ENCODE peak calls at places on chromosomes 5 and 9, in seven cellular contexts. X is progenitor cell of endocrine pancreas, O is WTC11, L is Calu3, Z is astrocyte of the spinal cord, C is fibroblast of lung, A is cardiac fibroblast. G is an unnamed sample.

GRCh38 chr9:6944896-6945295 is 187.1 kb downstream of the KDM4C start:
- DNase-seq in Z (peak; percentile 43), O (no peak), L (no peak), X (no peak), C (peak; percentile 89), A (no peak), G (no peak)

GRCh38 chr5:177099422-177100093 is 12.8 kb downstream of the FGFR4 start:
- DNase-seq in C (no peak), A (no peak), L (no peak), Z (no peak), X (no peak), O (peak; percentile 56), G (no peak)

GRCh38 chr5:43428034-43428712 is 16.0 kb upstream of the CCL28 start:
- DNase-seq in L (no peak), X (no peak), C (peak; percentile 85), O (no peak), Z (peak; percentile 19), A (peak; percentile 29), G (no peak)

GRCh38 chr5:1190915-1191314 is 10.5 kb upstream of the SLC6A19 start:
- DNase-seq in C (no peak), X (no peak), O (no peak), L (no peak), A (no peak), Z (no peak), G (no peak)

GRCh38 chr5:31963961-31964360 is 210.2 kb downstream of the GOLPH3 start:
- DNase-seq in Z (no peak), X (no peak), C (no peak), L (no peak), A (no peak), O (no peak), G (no peak)

GRCh38 chr5:100889165-100889564 is 13.9 kb downstream of the ST8SIA4 start:
- DNase-seq in O (no peak), X (no peak), L (no peak), Z (no peak), A (no peak), C (no peak), G (no peak)

GRCh38 chr5:145801195-145801594 is 33.9 kb downstream of the PRELID2 start:
- DNase-seq in O (no peak), L (no peak), X (no peak), C (no peak), A (no peak), Z (no peak), G (no peak)

GRCh38 chr5:27311544-27311943 is 273.2 kb upstream of the CDH9 start:
- DNase-seq in O (no peak), A (peak; percentile 32), C (peak; percentile 61), X (no peak), L (no peak), Z (peak; percentile 15), G (no peak)

GRCh38 chr5:74903165-74903787 is 37.1 kb upstream of the FAM169A start:
- DNase-seq in L (peak; percentile 87), O (peak; percentile 84), X (peak; percentile 51), Z (no peak), C (no peak), A (no peak), G (peak; percentile 55)

GRCh38 chr5:125277494-125278154 is 531.2 kb upstream of the ZNF608 start:
- DNase-seq in X (no peak), C (peak; percentile 96), L (peak; percentile 50), O (no peak), A (peak; percentile 54), Z (peak; percentile 94), G (no peak)

GRCh38 chr5:116944171-116944570 is 369.5 kb upstream of the SEMA6A start:
- DNase-seq in L (peak; percentile 6), Z (no peak), A (no peak), C (peak; percentile 5), X (no peak), O (peak; percentile 21), G (no peak)

GRCh38 chr5:149221326-149221725 is 50.3 kb upstream of the AFAP1L1 start:
- DNase-seq in O (no peak), L (no peak), C (peak; percentile 74), X (no peak), Z (peak; percentile 68), A (peak; percentile 60), G (no peak)

GRCh38 chr5:98935206-98935605 is 6.4 kb upstream of the CHD1 start:
- DNase-seq in X (no peak), O (no peak), L (no peak), Z (peak; percentile 43), C (peak; percentile 59), A (no peak), G (no peak)

GRCh38 chr9:89978185-89978584 is 373.4 kb downstream of the GADD45G start:
- DNase-seq in C (no peak), L (no peak), A (peak; percentile 16), Z (peak; percentile 22), X (no peak), O (no peak), G (no peak)

GRCh38 chr5:99141534-99142135 is 212.8 kb upstream of the CHD1 start:
- DNase-seq in X (no peak), C (peak; percentile 4), Z (no peak), O (no peak), L (no peak), A (no peak), G (no peak)

GRCh38 chr5:133271606-133272005 is 219.8 kb downstream of the HSPA4 start:
- DNase-seq in O (no peak), Z (no peak), X (no peak), C (no peak), L (no peak), A (no peak), G (no peak)

GRCh38 chr5:38341641-38342040 is 83.3 kb downstream of the EGFLAM start:
- DNase-seq in C (no peak), L (no peak), X (no peak), A (no peak), O (no peak), Z (no peak), G (no peak)

GRCh38 chr5:168364151-168364661 is 72.8 kb downstream of the WWC1 start:
- DNase-seq in X (no peak), A (no peak), Z (peak; percentile 82), L (peak; percentile 21), C (peak; percentile 88), O (no peak), G (no peak)

GRCh38 chr5:132996307-132996706 is 30.0 kb downstream of the ZCCHC10 start:
- DNase-seq in C (no peak), X (no peak), O (no peak), A (no peak), Z (no peak), L (no peak), G (no peak)

GRCh38 chr5:9156282-9156681 is 389.6 kb downstream of the SEMA5A start:
- DNase-seq in Z (peak; percentile 44), L (peak; percentile 30), O (peak; percentile 58), C (peak; percentile 45), X (no peak), A (peak; percentile 60), G (peak; percentile 53)
- TF ChIP-seq CTCF in Z (peak; percentile 50), L (no peak), O (no peak), C (peak; percentile 48), X (peak; percentile 48), A (peak; percentile 66), G (no peak)

DNA sequence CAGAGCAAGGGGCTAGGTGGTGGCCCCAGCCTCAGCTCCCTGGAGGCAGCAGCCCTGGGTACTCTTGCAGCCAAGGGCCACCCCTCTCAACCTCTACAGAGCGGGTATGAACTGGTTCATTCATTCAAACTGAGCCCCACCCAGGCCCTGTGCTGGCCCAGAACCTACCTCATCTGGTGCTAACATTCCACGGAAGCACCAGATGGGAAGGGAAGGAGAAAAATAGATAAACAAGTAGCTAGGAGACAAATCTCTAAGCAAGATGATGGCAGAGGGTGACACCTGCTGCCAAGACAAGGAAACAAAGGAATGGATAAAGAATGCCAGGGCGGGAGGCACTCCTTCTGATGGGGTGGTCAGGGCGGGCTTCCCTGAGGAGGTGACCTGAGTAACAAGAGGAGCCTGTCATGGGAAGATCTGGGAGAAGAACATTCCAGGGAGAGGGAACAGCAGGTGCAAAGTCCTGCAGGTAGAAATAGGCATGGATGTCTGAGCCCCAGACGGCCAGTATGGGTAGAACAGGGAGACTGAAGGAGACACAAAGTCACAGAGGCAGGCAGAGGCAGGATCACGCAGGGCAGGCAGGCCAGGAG is 6.1 kb downstream of the ST6GALNAC4 start:
- DNase-seq in O (no peak), X (no peak), C (peak; percentile 38), Z (peak; percentile 38), A (peak; percentile 50), L (no peak), G (no peak)
- TF ChIP-seq CTCF in O (no peak), X (no peak), C (no peak), Z (no peak), A (no peak), L (no peak), G (no peak)

GRCh38 chr5:93584531-93585053 is 1.6 kb downstream of the NR2F1 start:
- DNase-seq in C (no peak), O (no peak), X (peak; percentile 26), L (peak; percentile 36), A (no peak), Z (peak; percentile 25), G (no peak)

GRCh38 chr5:93583525-93583798 is 440 bp downstream of the NR2F1 start:
- DNase-seq in X (no peak), C (no peak), O (no peak), Z (no peak), L (no peak), A (no peak), G (no peak)

GRCh38 chr5:93581738-93582414 is 857 bp upstream of the NR2F1-AS1 start:
- DNase-seq in X (no peak), O (no peak), L (peak; percentile 46), A (peak; percentile 86), C (peak; percentile 90), Z (peak; percentile 91), G (no peak)

GRCh38 chr5:93583799-93584530 is 943 bp downstream of the NR2F1 start:
- DNase-seq in Z (no peak), A (peak; percentile 76), O (peak; percentile 57), C (peak; percentile 63), X (peak; percentile 54), L (peak; percentile 73), G (peak; percentile 75)

GRCh38 chr5:93582677-93583524 is at the start of gene NR2F1:
- DNase-seq in A (peak; percentile 100), L (peak; percentile 88), O (peak; percentile 61), C (peak; percentile 100), Z (peak; percentile 99), X (peak; percentile 62), G (no peak)
- TF ChIP-seq CTCF in A (no peak), L (no peak), O (no peak), C (peak; percentile 15), Z (no peak), X (no peak), G (no peak)

GRCh38 chr9:85743290-85744128 is 1.8 kb upstream of the AGTPBP1 start:
- DNase-seq in C (peak; percentile 98), A (peak; percentile 73), O (no peak), Z (peak; percentile 91), L (peak; percentile 22), X (no peak), G (no peak)
- TF ChIP-seq CTCF in C (no peak), A (no peak), O (no peak), Z (no peak), L (no peak), X (no peak), G (no peak)